ENCODE peak calls at places on chromosomes 16 and 17, in four cellular contexts. W is M059J, X is NCI-H1417, I is NCI-H1436. R is an unnamed sample.

GRCh38 chr17:45052052-45052772 is 780 bp upstream of the DCAKD start:
- DNase-seq in W (peak; percentile 42), X (peak; percentile 84), I (peak; percentile 72), R (peak; percentile 54)

GRCh38 chr16:51237861-51238378 is 86.8 kb upstream of the SALL1 start:
- DNase-seq in W (no peak), X (no peak), I (no peak), R (peak; percentile 57)

GRCh38 chr17:66191607-66192377 is at the start of gene CEP112:
- DNase-seq in W (peak; percentile 70), X (peak; percentile 94), I (peak; percentile 95), R (peak; percentile 88)

GRCh38 chr17:81387235-81388060 is 7.8 kb upstream of the BAHCC1 start:
- DNase-seq in W (peak; percentile 67), X (peak; percentile 67), I (no peak), R (no peak)

GRCh38 chr17:76246080-76247066 is 6.1 kb upstream of the RNF157 start:
- DNase-seq in W (no peak), X (no peak), I (no peak), R (no peak)

GRCh38 chr17:13365331-13365730 is 236.4 kb downstream of the HS3ST3A1 start:
- DNase-seq in W (peak; percentile 27), X (no peak), I (no peak), R (no peak)

GRCh38 chr17:17364338-17364667 is 61.1 kb downstream of the NT5M start:
- DNase-seq in W (no peak), X (peak; percentile 56), I (no peak), R (no peak)

GRCh38 chr16:50644730-50645129 is 36.4 kb downstream of the SNX20 start:
- DNase-seq in W (peak; percentile 37), X (no peak), I (no peak), R (no peak)

GRCh38 chr17:65920996-65921395 is 270.9 kb downstream of the CEP112 start:
- DNase-seq in W (no peak), X (no peak), I (no peak), R (no peak)

GRCh38 chr17:80951121-80952090 is 40.2 kb upstream of the CHMP6 start:
- DNase-seq in W (no peak), X (no peak), I (no peak), R (no peak)

GRCh38 chr16:67150058-67150832 is 553 bp downstream of the B3GNT9 start:
- DNase-seq in W (no peak), X (peak; percentile 32), I (peak; percentile 40), R (peak; percentile 45)

GRCh38 chr16:90008708-90009145 is 10.5 kb downstream of the DBNDD1 start:
- DNase-seq in W (no peak), X (no peak), I (no peak), R (no peak)

GRCh38 chr16:734208-734980 is 6.4 kb downstream of the CIAO3 start:
- DNase-seq in W (no peak), X (no peak), I (no peak), R (no peak)

GRCh38 chr17:39306509-39307212 is 80.9 kb upstream of the STAC2 start:
- DNase-seq in W (no peak), X (no peak), I (no peak), R (no peak)

GRCh38 chr17:70636517-70637133 is 467.3 kb downstream of the KCNJ2 start:
- DNase-seq in W (peak; percentile 45), X (peak; percentile 74), I (peak; percentile 52), R (peak; percentile 62)

GRCh38 chr17:55286681-55287589 is 22.2 kb downstream of the HLF start:
- DNase-seq in W (peak; percentile 84), X (no peak), I (no peak), R (no peak)

GRCh38 chr17:21191698-21192097 is 22.3 kb downstream of the TMEM11 start:
- DNase-seq in W (no peak), X (no peak), I (no peak), R (no peak)